ENCODE peak calls at places on chromosomes 16 and 17, in five cellular contexts. J is stomach; A is CD8-positive, alpha-beta T cell; Y is T-helper 2 cell; Q is thoracic aorta. P is an unnamed sample.

GRCh38 chr16:4474192-4474961 is at the start of gene NMRAL1:
- DNase-seq in A (peak; percentile 75), Y (peak; percentile 74), Q (peak; percentile 64), J (peak; percentile 92), P (peak; percentile 79)

GRCh38 chr16:8458481-8458880 is 131.8 kb downstream of the TMEM114 start:
- DNase-seq in J (no peak), A (no peak), Y (no peak), Q (no peak), P (no peak)

GRCh38 chr17:339193-340061 is 13.2 kb downstream of the RPH3AL start:
- DNase-seq in Q (no peak), Y (no peak), J (peak; percentile 59), A (no peak), P (no peak)

GRCh38 chr17:760371-760770 is 8.3 kb upstream of the GEMIN4 start:
- DNase-seq in Q (no peak), Y (no peak), J (no peak), A (no peak), P (no peak)

GRCh38 chr17:37180371-37180770 is 195.4 kb upstream of the C17orf78 start:
- DNase-seq in J (no peak), Y (no peak), Q (no peak), A (no peak), P (peak; percentile 42)

GRCh38 chr17:38667099-38667786 is 7.5 kb downstream of the EPOP start:
- DNase-seq in Y (peak; percentile 36), Q (no peak), J (peak; percentile 70), A (peak; percentile 31), P (peak; percentile 67)

GRCh38 chr17:75681289-75681688 is 14.2 kb downstream of the SAP30BP start:
- DNase-seq in A (no peak), J (no peak), Q (no peak), Y (no peak), P (no peak)

GRCh38 chr17:77432791-77433190 is 292.0 kb downstream of the SEC14L1 start:
- DNase-seq in Y (no peak), J (no peak), Q (no peak), A (no peak), P (no peak)

GRCh38 chr16:16105646-16106045 is 117.6 kb downstream of the ABCC6 start:
- DNase-seq in A (no peak), Y (no peak), J (no peak), Q (no peak), P (no peak)

GRCh38 chr17:4833941-4834501 is 881 bp downstream of the MINK1 start:
- DNase-seq in A (no peak), Q (no peak), J (no peak), Y (no peak), P (peak; percentile 25)

GRCh38 chr16:57677622-57678369 is 9.7 kb downstream of the ADGRG3 start:
- DNase-seq in A (no peak), J (peak; percentile 73), Q (no peak), Y (no peak), P (no peak)

GRCh38 chr17:55601874-55602364 is 90.7 kb upstream of the SMIM36 start:
- DNase-seq in Y (no peak), J (no peak), A (no peak), Q (no peak), P (peak; percentile 50)

GRCh38 chr17:69326302-69327059 is 452 bp downstream of the ABCA5 start:
- DNase-seq in Q (peak; percentile 2), J (peak; percentile 25), Y (no peak), A (no peak), P (peak; percentile 18)

GRCh38 chr17:39939588-39940419 is 12.3 kb downstream of the LRRC3C start:
- DNase-seq in Q (no peak), Y (peak; percentile 19), A (no peak), J (no peak), P (peak; percentile 79)

GRCh38 chr17:8420041-8420934 is 15.4 kb upstream of the NDEL1 start:
- DNase-seq in Y (no peak), A (no peak), J (peak; percentile 94), Q (no peak), P (peak; percentile 35)

GRCh38 chr17:77325826-77326581 is 185.2 kb downstream of the SEC14L1 start:
- DNase-seq in Q (no peak), Y (no peak), J (peak; percentile 25), A (no peak), P (no peak)